ENCODE peak calls at places on chromosomes 6 and 20, in four cellular contexts. I is K562, F is SK-N-SH, W is HepG2. P is an unnamed sample.

GRCh38 chr6:149783551-149783950 is 34.0 kb downstream of the PCMT1 start:
- DNase-seq in I (no peak), F (no peak), W (no peak), P (no peak)

GRCh38 chr20:35768731-35769664 is 2.8 kb upstream of the PHF20 start:
- DNase-seq in I (peak), F (peak), W (peak), P (peak)

GRCh38 chr6:24825130-24825630 is 26.5 kb upstream of the ARMH2 start:
- DNase-seq in I (no peak), F (peak), W (no peak), P (no peak)

GRCh38 chr6:87702589-87702945 is 534 bp upstream of the AKIRIN2 start:
- DNase-seq in I (peak), F (peak), W (peak), P (peak)

GRCh38 chr6:143127941-143128340 is 67.3 kb downstream of the AIG1 start:
- DNase-seq in I (no peak), F (no peak), W (no peak), P (no peak)

GRCh38 chr20:5688431-5688972 is 61.7 kb upstream of the SHLD1 start:
- DNase-seq in I (peak), F (no peak), W (no peak), P (no peak)

GRCh38 chr20:61839223-61839911 is 226.3 kb downstream of the TAF4 start:
- DNase-seq in I (no peak), F (no peak), W (no peak), P (no peak)

GRCh38 chr6:165439928-165440554 is 130.6 kb upstream of the C6orf118 start:
- DNase-seq in I (no peak), F (peak), W (peak), P (peak)

GRCh38 chr6:165049362-165049761 is 260.0 kb downstream of the C6orf118 start:
- DNase-seq in I (peak), F (peak), W (peak), P (peak)

GRCh38 chr6:148021715-148022114 is 320.9 kb upstream of the SASH1 start:
- DNase-seq in I (no peak), F (no peak), W (no peak), P (no peak)

GRCh38 chr6:88174906-88175305 is 8.8 kb upstream of the CNR1 start:
- DNase-seq in I (no peak), F (no peak), W (no peak), P (no peak)

GRCh38 chr20:41149679-41150131 is 12.4 kb downstream of the PLCG1 start:
- DNase-seq in I (peak), F (no peak), W (peak), P (peak)

GRCh38 chr6:30326446-30327231 is at the start of gene TRIM39:
- DNase-seq in I (peak), F (peak), W (peak), P (peak)

GRCh38 chr20:1802385-1803215 is 92.6 kb upstream of the SIRPA start:
- DNase-seq in I (peak), F (peak), W (peak), P (no peak)

GRCh38 chr20:64146301-64146935 is 17.8 kb upstream of the MYT1 start:
- DNase-seq in I (no peak), F (peak), W (no peak), P (no peak)

GRCh38 chr6:50143011-50143719 is 93.4 kb upstream of the DEFB112 start:
- DNase-seq in I (no peak), F (no peak), W (no peak), P (no peak)

GRCh38 chr20:23605867-23606651 is at the start of gene CST9:
- DNase-seq in I (no peak), F (no peak), W (no peak), P (no peak)

GRCh38 chr6:74130641-74131040 is 434.6 kb downstream of the CD109 start:
- DNase-seq in I (no peak), F (no peak), W (no peak), P (no peak)

GRCh38 chr20:7151666-7152065 is 384.2 kb downstream of the BMP2 start:
- DNase-seq in I (no peak), F (no peak), W (no peak), P (no peak)

GRCh38 chr6:34792605-34793500 is 970 bp downstream of the BLTP3A start:
- DNase-seq in I (no peak), F (peak), W (peak), P (no peak)

DNA sequence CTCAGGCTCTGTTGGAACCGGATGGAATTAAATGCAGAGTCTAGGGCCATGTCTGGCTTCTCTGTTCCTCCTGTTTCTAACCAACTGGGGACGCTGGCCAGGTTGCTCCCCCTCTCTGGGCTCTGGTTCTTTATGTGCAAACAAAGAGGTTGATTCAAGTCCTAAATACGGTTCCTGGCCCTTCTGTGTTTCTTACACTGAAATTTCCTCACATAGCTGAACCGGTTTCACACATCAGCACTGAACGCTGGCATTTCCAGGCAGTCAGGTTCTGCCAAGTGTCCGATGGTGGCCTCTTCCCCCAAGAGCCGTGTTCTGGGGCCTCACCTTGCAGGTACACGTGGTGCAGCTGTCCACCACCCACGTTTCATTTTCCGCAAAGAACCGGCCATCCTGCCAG is 13.5 kb downstream of the THBS2 start:
- DNase-seq in I (no peak), F (no peak), W (no peak), P (no peak)
- TF ChIP-seq ELF1 in I (no peak), F (no peak), W (no peak), P (no peak)

DNA sequence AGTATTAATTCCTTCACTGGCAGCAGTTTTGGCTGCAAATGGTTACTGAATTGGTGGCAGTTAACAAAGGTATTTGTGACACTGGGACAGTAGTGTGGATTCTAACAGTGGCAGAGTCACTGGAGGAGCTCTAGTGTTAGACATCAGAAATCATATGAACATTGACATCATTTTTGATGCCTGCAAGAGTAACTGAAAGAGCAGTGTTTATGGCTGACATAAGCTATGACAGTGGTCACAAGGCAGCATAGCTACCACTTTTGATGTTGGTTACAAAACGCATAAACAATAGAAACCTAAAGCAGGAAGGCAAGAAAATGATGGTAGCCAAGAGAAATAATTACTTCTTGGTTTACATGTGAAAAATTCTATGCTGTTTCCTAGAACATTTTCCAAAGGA is 326.7 kb upstream of the MAN1A1 start:
- DNase-seq in I (no peak), F (no peak), W (no peak), P (no peak)
- TF ChIP-seq ELF1 in I (no peak), F (no peak), W (no peak), P (no peak)

GRCh38 chr6:106745824-106746610 is 116.6 kb downstream of the QRSL1 start:
- DNase-seq in I (no peak), F (no peak), W (peak), P (no peak)
- TF ChIP-seq ELF1 in I (no peak), F (no peak), W (no peak), P (no peak)

DNA sequence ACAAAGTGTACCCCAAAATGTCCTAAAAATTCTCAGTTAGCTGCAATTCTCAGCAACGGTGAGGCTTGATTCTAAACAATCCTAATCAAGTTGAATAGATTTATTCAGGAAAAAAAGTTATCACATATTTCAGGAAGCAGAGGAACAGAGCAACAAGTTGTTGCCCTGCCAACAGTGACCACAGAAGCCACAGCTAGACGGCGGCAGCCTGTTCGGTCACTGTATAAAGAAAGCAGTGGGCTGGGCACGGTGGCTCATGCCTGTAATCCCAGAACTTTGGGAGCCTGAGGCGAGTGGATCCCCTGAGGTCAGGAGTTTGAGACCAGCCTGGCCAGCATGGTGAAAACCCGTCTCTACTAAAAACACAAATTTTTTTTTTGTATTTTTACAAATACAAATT is 171.2 kb upstream of the BMP5 start:
- DNase-seq in I (no peak), F (no peak), W (no peak), P (no peak)
- TF ChIP-seq ELF1 in I (no peak), F (no peak), W (no peak), P (no peak)

GRCh38 chr6:167469101-167469500 is 144.2 kb downstream of the TTLL2 start:
- DNase-seq in I (no peak), F (no peak), W (no peak), P (no peak)
- TF ChIP-seq ELF1 in I (no peak), F (no peak), W (no peak), P (no peak)

GRCh38 chr6:108118791-108119211 is 44.3 kb upstream of the OSTM1 start:
- DNase-seq in I (no peak), F (peak), W (no peak), P (no peak)

GRCh38 chr6:108120311-108120710 is 45.5 kb upstream of the NR2E1 start:
- DNase-seq in I (no peak), F (no peak), W (no peak), P (no peak)

GRCh38 chr6:108117427-108118358 is 43.2 kb upstream of the OSTM1 start:
- DNase-seq in I (no peak), F (peak), W (no peak), P (no peak)

GRCh38 chr6:108118359-108118724 is 43.8 kb upstream of the OSTM1 start:
- DNase-seq in I (no peak), F (peak), W (no peak), P (no peak)

DNA sequence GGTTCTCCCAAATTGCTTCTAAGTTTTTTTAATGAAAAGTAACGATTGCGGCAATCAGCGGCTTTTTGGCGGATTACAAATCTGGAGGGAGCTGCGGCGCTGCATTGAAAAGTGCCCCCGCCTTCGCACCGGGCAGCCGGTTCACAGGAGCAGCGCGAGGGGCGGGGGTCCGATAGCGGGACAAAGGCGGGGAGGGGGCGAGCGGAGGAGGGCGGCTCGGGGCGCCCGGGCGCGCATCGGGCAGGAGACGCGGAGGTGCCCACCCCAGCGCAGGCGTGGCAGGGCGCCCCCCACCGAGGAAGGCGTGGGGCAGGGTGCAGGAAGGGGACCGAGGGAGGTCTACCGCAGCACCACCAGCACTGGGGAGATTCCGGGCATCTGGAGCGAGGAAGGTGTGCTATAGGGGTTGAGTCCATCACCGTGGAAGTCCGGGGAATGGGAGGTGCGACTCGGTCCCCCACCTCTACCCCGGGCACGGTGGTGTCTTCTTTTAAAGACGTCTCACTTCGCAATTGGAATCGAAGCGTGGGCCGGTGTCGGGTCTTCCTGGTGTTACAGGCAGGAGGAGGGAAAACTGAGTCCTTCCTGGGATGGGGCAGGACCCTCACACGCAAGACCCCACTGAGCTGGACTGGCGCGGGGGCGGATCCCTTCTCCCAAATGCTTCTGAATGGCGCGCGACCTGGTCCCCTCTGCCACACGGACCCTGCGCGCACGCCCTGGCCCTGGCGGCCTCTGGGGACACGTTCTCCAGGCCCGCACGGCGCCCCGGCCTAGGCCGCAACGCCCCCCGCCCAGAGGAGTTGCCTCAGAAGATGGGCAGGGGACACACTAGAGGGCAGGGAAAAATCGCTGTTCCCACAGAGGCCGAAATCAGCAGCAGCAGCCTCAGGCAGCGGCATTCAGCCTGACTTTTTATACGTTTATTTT is 44.9 kb upstream of the OSTM1 start:
- DNase-seq in I (no peak), F (peak), W (no peak), P (no peak)
- TF ChIP-seq ELF1 in I (no peak), F (no peak), W (no peak), P (no peak)

DNA sequence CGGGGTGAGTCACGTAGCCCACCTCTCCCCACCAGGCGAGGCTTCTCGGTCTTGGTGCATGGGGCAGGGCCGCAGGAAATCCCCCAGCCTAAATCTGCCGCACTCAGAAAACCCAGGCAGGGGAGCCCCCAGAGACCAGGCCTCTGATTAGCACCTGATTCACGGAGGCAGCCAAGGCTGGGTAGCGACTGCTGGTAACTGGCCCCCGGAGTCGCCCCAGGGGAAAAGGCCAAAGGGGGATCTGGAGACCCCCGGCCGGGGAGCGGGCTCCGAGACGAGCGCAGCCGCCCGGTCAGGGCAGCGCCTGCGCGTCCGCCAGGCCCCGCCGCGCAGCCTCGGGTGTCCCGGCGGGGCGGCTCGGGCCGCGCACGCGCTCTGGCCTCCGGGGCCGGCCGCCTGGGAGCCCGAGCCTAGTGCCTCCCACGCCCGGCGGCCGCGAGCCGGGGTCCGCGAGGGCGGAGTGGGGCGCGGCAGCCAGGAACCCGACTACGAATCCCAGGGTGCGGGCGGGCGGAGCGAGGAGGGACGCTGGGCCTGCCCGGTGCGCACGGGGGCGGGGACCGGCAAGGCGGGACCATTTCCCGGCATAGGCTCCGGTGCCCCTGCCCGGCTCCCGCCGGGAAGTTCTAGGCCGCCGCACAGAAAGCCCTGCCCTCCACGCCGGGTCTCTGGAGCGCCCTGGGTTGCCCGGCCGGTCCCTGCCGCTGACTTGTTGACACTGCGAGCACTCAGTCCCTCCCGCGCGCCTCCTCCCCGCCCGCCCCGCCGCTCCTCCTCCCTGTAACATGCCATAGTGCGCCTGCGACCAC is at the start of gene DUSP22:
- DNase-seq in I (peak), F (peak), W (peak), P (peak)
- TF ChIP-seq ELF1 in I (no peak), F (no peak), W (peak), P (no peak)

DNA sequence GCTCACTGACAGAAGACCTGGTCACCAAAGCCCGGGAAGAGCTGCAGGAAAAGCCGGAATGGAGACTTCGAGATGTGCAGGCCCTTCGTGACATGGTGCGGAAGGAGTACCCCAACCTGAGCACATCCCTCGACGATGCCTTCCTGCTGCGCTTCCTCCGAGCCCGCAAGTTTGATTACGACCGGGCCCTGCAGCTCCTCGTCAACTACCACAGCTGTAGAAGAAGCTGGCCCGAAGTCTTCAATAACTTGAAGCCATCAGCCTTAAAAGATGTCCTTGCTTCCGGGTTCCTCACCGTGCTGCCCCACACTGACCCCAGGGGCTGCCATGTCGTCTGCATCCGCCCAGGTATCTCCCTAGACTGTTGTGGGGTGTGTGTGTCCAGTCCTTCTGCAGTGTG is 4.4 kb downstream of the TTPAL start:
- DNase-seq in I (no peak), F (no peak), W (no peak), P (no peak)
- TF ChIP-seq ELF1 in I (no peak), F (no peak), W (no peak), P (no peak)

DNA sequence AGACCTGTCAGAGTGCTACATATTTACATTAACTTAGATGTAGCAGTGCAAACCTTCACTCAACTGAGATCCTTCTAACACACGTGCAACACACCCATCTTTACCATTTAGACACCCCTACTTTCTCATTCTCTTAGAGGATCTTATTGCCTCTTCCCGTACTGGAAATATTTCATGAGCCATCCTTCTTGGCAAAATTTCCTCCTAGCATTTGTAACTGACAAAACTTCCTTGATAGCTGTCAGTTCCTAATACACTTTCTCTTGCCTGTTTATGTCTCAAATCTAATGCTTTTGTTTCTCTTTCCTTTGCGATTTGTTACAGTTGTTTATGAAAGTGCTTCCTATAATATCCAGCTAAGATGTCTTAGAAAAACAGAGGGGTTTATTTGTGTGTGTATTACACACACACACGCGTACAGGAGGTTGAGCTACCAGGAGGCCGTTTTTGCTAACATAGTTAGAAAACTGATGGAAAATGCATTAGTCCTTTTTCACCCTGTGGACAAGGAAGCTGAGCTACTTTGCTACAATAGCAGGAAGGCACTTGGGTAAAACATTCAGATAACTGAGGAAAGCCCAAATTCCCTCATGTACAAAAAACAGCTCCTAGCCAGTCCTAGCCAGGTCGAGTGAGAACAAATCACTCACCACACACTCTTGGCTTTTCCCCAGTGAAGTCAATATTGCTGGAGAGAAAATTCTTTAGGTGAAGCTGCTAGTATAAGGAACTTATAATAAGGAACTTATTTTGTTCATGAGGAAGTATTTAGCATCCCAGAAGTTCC is 153.6 kb downstream of the NFATC2 start:
- DNase-seq in I (no peak), F (no peak), W (no peak), P (no peak)
- TF ChIP-seq ELF1 in I (no peak), F (no peak), W (no peak), P (no peak)

GRCh38 chr6:144897441-144897921 is 612.3 kb downstream of the UTRN start:
- DNase-seq in I (no peak), F (no peak), W (no peak), P (peak)
- TF ChIP-seq ELF1 in I (no peak), F (no peak), W (no peak), P (no peak)